ENCODE peak calls at places on chromosomes 2 and 18, in seven cellular contexts. V is K562, L is HCT116, K is SK-N-SH, T is GM12878, A is H1, H is HepG2. N is an unnamed sample.

GRCh38 chr18:51751901-51752300 is 554.4 kb upstream of the MEX3C start:
- DNase-seq in V (no peak), L (no peak), K (no peak), T (no peak), A (no peak), H (no peak), N (no peak)

GRCh38 chr2:223101340-223102039 is 49.5 kb downstream of the KCNE4 start:
- DNase-seq in V (peak), L (peak), K (peak), T (peak), A (peak), H (peak), N (peak)

GRCh38 chr2:5677133-5677532 is 15.1 kb upstream of the SOX11 start:
- DNase-seq in V (no peak), L (no peak), K (no peak), T (no peak), A (no peak), H (no peak), N (no peak)

GRCh38 chr18:23194150-23194968 is 59.1 kb downstream of the CABLES1 start:
- DNase-seq in V (no peak), L (no peak), K (no peak), T (no peak), A (no peak), H (no peak), N (no peak)

GRCh38 chr18:68275616-68276015 is 439.3 kb downstream of the TMX3 start:
- DNase-seq in V (no peak), L (no peak), K (no peak), T (no peak), A (no peak), H (no peak), N (no peak)

GRCh38 chr18:7598167-7599062 is 31.3 kb downstream of the PTPRM start:
- DNase-seq in V (no peak), L (no peak), K (no peak), T (no peak), A (no peak), H (no peak), N (no peak)

GRCh38 chr2:193783681-193784080 is 1588.9 kb upstream of the TMEFF2 start:
- DNase-seq in V (no peak), L (no peak), K (no peak), T (no peak), A (no peak), H (no peak), N (no peak)

GRCh38 chr2:60406192-60406591 is 147.3 kb downstream of the BCL11A start:
- DNase-seq in V (no peak), L (no peak), K (no peak), T (no peak), A (no peak), H (no peak), N (no peak)

GRCh38 chr18:8786766-8787670 is 81.7 kb downstream of the MTCL1 start:
- DNase-seq in V (no peak), L (no peak), K (peak), T (no peak), A (no peak), H (no peak), N (no peak)

GRCh38 chr2:215394102-215394805 is 41.6 kb downstream of the FN1 start:
- DNase-seq in V (no peak), L (no peak), K (no peak), T (no peak), A (no peak), H (no peak), N (no peak)

GRCh38 chr2:26976242-26976641 is 5.8 kb downstream of the MAPRE3 start:
- DNase-seq in V (no peak), L (no peak), K (no peak), T (no peak), A (no peak), H (no peak), N (no peak)

GRCh38 chr2:96498023-96498431 is 7.1 kb downstream of the NEURL3 start:
- DNase-seq in V (no peak), L (no peak), K (no peak), T (no peak), A (no peak), H (no peak), N (no peak)

GRCh38 chr2:27906074-27906473 is 15.5 kb downstream of the BABAM2 start:
- DNase-seq in V (no peak), L (no peak), K (no peak), T (no peak), A (no peak), H (no peak), N (no peak)

GRCh38 chr2:230895536-230896345 is 29.3 kb downstream of the GPR55 start:
- DNase-seq in V (no peak), L (no peak), K (no peak), T (no peak), A (no peak), H (no peak), N (no peak)

GRCh38 chr2:230896346-230897115 is 28.5 kb downstream of the GPR55 start:
- DNase-seq in V (no peak), L (no peak), K (no peak), T (no peak), A (no peak), H (no peak), N (no peak)

GRCh38 chr2:230891509-230891908 is 26.8 kb downstream of the ITM2C start:
- DNase-seq in V (no peak), L (no peak), K (no peak), T (no peak), A (no peak), H (no peak), N (no peak)

GRCh38 chr2:230893338-230893737 is 28.6 kb downstream of the ITM2C start:
- DNase-seq in V (no peak), L (no peak), K (peak), T (no peak), A (no peak), H (no peak), N (no peak)

GRCh38 chr2:230893881-230894781 is 29.4 kb downstream of the ITM2C start:
- DNase-seq in V (no peak), L (no peak), K (no peak), T (no peak), A (no peak), H (no peak), N (no peak)
- TF ChIP-seq YY1 in V (no peak), L (no peak), K (no peak), T (no peak), A (no peak), H (no peak), N (no peak)

GRCh38 chr2:40433739-40434138 is 18.2 kb downstream of the SLC8A1 start:
- DNase-seq in V (no peak), L (no peak), K (no peak), T (no peak), A (no peak), H (no peak), N (no peak)

GRCh38 chr2:40436093-40436475 is 15.8 kb downstream of the SLC8A1 start:
- DNase-seq in V (no peak), L (no peak), K (no peak), T (no peak), A (no peak), H (no peak), N (no peak)

GRCh38 chr2:40435426-40436092 is 16.3 kb downstream of the SLC8A1 start:
- DNase-seq in V (no peak), L (no peak), K (no peak), T (no peak), A (no peak), H (no peak), N (no peak)

GRCh38 chr2:40432916-40433315 is 19.0 kb downstream of the SLC8A1 start:
- DNase-seq in V (no peak), L (no peak), K (no peak), T (no peak), A (no peak), H (no peak), N (no peak)

DNA sequence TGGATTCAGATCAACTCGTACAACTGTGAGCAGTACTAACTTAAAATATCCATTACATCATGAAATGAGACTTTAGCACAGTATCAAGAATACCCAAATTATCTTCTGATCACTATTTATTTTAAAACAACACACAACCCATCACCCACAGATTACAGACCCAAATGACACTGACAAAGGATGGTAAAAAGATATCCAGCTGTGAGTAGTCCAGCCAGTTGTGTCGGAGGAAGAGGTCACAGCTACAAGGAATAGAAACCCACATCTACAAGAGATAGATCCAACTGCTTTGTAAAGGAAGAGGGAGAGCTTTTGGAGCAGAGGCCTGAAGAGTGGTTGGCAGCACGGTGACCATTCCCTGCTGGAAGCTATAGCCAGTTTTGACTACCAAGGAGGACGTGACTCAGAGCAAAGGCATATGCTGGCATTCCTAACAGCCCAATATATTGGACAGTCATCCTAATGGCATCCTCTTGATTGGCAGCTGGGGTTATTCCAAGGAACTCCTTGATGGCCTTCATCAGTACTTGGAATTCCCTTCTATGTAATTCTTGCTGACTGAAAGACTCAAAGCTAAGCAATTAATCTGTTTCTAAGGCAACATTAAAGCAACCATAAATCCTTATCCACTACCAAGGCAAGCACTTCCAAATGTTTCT is 17.1 kb downstream of the SLC8A1 start:
- DNase-seq in V (no peak), L (peak), K (no peak), T (no peak), A (no peak), H (no peak), N (no peak)
- TF ChIP-seq YY1 in V (no peak), L (peak), K (peak), T (no peak), A (no peak), H (no peak), N (no peak)

GRCh38 chr2:74504591-74504990 is 2.9 kb downstream of the PCGF1 start:
- DNase-seq in V (no peak), L (no peak), K (no peak), T (no peak), A (no peak), H (no peak), N (no peak)

GRCh38 chr2:74503506-74504475 is 3.7 kb downstream of the PCGF1 start:
- DNase-seq in V (no peak), L (no peak), K (no peak), T (no peak), A (no peak), H (no peak), N (no peak)

GRCh38 chr2:74502147-74502719 is 2.8 kb upstream of the LBX2 start:
- DNase-seq in V (peak), L (no peak), K (no peak), T (no peak), A (no peak), H (peak), N (no peak)

GRCh38 chr2:74501335-74502071 is 2.1 kb upstream of the LBX2 start:
- DNase-seq in V (peak), L (no peak), K (peak), T (no peak), A (no peak), H (peak), N (no peak)

DNA sequence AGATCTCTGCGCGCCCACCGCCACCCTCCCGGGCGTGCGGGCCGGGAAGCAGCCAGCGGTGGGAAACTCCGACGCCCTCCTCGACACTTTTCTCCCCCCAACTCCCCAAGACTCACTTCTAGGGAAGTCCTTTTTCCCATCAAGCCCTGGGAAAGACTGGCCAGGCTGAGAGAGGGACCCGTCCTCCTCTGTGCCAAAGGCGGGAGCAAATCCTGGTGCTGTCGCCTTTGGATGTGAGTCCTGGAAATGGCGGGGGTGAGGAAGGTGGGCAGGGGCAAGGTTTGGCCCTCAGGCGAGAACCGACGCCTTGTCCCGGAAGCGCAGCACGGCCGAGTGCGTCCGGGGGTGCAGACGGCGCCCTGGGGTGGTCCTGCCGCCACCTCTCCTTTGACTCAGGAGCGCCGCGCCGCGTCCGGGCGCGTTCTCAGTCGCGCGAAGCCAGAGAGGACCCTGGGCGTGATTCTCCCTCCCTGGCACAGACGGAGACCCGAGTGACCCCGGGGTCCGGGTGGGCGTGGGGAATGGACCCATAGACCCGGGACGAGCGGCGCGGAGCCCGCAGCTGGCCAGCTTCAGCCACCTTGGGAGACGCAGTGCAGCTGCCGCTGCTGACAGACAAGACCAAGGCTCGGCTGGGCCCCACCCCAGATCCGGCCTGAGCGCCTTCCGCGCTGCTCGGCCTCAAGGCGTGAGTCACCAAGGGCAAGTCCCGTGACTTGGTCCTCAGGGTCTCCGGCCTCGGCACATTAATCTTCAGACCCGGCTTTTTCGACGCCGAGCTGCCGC is 3.5 kb upstream of the LBX2 start:
- DNase-seq in V (peak), L (peak), K (peak), T (no peak), A (no peak), H (peak), N (no peak)
- TF ChIP-seq YY1 in V (peak), L (no peak), K (no peak), T (peak), A (no peak), H (peak), N (no peak)

DNA sequence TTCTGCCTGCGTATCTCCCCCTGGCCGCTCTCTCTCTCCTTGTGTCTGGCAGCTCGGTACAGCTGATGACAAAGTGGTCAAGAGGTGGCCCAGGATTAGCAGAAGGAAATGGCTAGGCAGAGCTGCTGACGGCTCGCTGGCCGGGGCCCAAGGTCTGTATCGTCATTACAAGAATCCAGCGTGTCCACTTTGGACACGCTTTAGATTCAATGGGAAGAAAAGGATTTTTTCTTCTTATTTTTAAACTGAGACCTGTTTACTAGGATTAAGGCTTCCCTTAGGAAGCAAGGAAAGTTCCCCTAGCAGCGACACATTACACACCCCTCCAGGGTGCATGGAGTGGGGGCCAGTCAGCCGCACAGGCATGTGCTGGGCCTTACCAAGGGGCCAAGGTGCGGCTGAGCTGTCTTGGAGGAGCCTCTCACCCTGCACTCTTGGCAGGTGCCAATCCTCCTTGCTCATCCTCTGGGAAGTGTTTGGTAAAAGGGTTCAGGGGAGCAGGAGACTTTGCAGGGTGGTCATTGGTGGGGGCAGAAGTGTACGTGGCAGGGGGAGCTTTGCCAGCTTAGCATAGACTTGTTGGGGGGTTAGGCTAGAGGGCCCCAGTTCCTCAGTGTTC is 76.8 kb downstream of the POLR1A start:
- DNase-seq in V (no peak), L (no peak), K (no peak), T (no peak), A (no peak), H (no peak), N (no peak)
- TF ChIP-seq YY1 in V (no peak), L (no peak), K (no peak), T (no peak), A (no peak), H (no peak), N (no peak)

DNA sequence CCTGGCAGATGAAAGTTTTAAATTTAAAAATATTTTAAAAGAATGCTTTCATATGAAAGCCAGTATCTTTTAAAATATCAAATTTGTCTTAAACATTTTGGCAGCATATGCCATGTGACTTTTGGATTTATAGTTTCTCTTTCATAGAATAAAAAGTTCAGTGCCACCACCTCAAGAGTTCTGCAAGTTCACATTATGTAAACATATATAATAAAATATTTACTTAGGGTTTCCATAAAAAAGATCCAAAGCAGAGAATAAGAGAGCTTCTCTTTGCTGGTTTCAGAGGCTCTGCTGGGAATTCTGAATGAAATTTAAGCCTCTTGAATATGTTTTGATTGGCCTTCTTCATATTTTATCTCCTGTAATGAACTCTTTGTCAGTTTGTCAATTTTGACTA is 143.3 kb upstream of the ALPP start:
- DNase-seq in V (no peak), L (no peak), K (no peak), T (no peak), A (no peak), H (no peak), N (no peak)
- TF ChIP-seq YY1 in V (no peak), L (no peak), K (no peak), T (no peak), A (no peak), H (no peak), N (no peak)

GRCh38 chr2:127464470-127465257 is 46.4 kb downstream of the PROC start:
- DNase-seq in V (no peak), L (no peak), K (no peak), T (no peak), A (no peak), H (no peak), N (no peak)

GRCh38 chr2:127465258-127465657 is 47.0 kb downstream of the PROC start:
- DNase-seq in V (no peak), L (no peak), K (no peak), T (no peak), A (no peak), H (no peak), N (no peak)

GRCh38 chr2:127469051-127469450 is 50.8 kb downstream of the PROC start:
- DNase-seq in V (no peak), L (no peak), K (no peak), T (no peak), A (no peak), H (no peak), N (no peak)

GRCh38 chr2:127463155-127463991 is 45.1 kb downstream of the PROC start:
- DNase-seq in V (no peak), L (no peak), K (peak), T (no peak), A (no peak), H (no peak), N (no peak)
- TF ChIP-seq YY1 in V (no peak), L (no peak), K (no peak), T (no peak), A (no peak), H (no peak), N (no peak)

GRCh38 chr18:74450626-74451025 is 6.5 kb downstream of the DIPK1C start:
- DNase-seq in V (no peak), L (no peak), K (no peak), T (no peak), A (no peak), H (no peak), N (no peak)
- TF ChIP-seq YY1 in V (no peak), L (no peak), K (no peak), T (no peak), A (no peak), H (no peak), N (no peak)

GRCh38 chr2:212124597-212124996 is 414.0 kb downstream of the ERBB4 start:
- DNase-seq in V (no peak), L (no peak), K (no peak), T (no peak), A (no peak), H (peak), N (no peak)
- TF ChIP-seq YY1 in V (no peak), L (no peak), K (no peak), T (no peak), A (no peak), H (no peak), N (no peak)

DNA sequence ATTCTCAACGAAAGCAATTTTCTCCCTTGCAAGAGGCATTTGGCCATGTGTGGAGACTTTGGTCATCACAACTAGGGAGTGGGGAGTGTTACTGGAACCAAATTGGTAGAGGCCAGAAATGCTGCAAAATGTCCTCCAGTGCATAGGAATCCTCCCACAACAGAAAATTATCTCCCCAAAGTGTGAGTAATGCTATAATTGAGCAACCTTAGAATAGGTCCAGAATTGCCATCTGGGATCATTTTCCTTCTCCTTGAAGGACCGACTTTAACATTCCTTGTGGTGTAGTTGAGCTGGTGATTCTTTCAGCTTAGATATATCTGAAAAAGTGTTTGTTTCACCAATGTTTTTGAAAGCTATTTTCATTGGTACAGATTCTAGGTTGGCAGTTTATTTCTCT is 111.2 kb upstream of the SMIM21 start:
- DNase-seq in V (no peak), L (no peak), K (no peak), T (no peak), A (no peak), H (no peak), N (no peak)
- TF ChIP-seq YY1 in V (no peak), L (no peak), K (no peak), T (no peak), A (no peak), H (no peak), N (no peak)

GRCh38 chr2:19979932-19980331 is 10.0 kb downstream of the WDR35 start:
- DNase-seq in V (no peak), L (no peak), K (no peak), T (no peak), A (no peak), H (no peak), N (no peak)

GRCh38 chr2:19987936-19988335 is 2.0 kb downstream of the WDR35 start:
- DNase-seq in V (no peak), L (no peak), K (no peak), T (peak), A (no peak), H (no peak), N (no peak)

DNA sequence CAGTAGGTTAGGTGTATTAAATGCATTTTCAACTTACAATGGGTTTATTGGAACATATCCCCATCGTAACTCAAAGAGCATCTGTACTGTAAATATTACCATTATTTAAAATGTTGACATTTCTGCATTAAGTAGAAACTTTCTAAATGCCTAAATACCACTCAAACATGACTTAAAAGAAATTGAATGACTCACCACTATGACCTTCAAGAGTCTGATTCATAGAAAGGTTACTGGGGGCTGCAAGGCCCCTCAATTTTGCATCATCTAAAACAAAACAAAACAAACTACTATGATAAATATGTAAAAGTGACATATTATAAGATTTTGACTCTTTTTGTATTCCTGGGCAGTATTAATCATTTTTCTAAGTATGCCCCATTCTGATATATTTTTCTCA is 7.6 kb downstream of the WDR35 start:
- DNase-seq in V (no peak), L (no peak), K (no peak), T (no peak), A (no peak), H (peak), N (no peak)
- TF ChIP-seq YY1 in V (no peak), L (no peak), K (no peak), T (no peak), A (no peak), H (no peak), N (no peak)